ENCODE peak calls at places on chromosomes 13 and 19, in five cellular contexts. One of them, this sample, is unnamed.

GRCh38 chr19:10858204-10858828 is 10.1 kb downstream of the C19orf38 start:
- DNase-seq in ELR: peak
- DNase-seq in T-helper 1 cell: no peak
- DNase-seq in Ammon's horn: no peak
- DNase-seq in dorsolateral prefrontal cortex: no peak
- DNase-seq in this sample: no peak

GRCh38 chr19:37346091-37346490 is 24.8 kb upstream of the ZNF527 start:
- DNase-seq in ELR: no peak
- DNase-seq in T-helper 1 cell: no peak
- DNase-seq in Ammon's horn: no peak
- DNase-seq in dorsolateral prefrontal cortex: no peak
- DNase-seq in this sample: no peak

GRCh38 chr19:1513492-1514294 is 874 bp upstream of the ADAMTSL5 start:
- DNase-seq in ELR: peak
- DNase-seq in T-helper 1 cell: peak
- DNase-seq in Ammon's horn: no peak
- DNase-seq in dorsolateral prefrontal cortex: no peak
- DNase-seq in this sample: no peak

GRCh38 chr19:45477713-45478453 is 10.1 kb downstream of the FOSB start:
- DNase-seq in ELR: peak
- DNase-seq in T-helper 1 cell: no peak
- DNase-seq in Ammon's horn: no peak
- DNase-seq in dorsolateral prefrontal cortex: no peak
- DNase-seq in this sample: no peak

GRCh38 chr13:94154362-94154761 is 325.1 kb downstream of the DCT start:
- DNase-seq in ELR: no peak
- DNase-seq in T-helper 1 cell: no peak
- DNase-seq in Ammon's horn: peak
- DNase-seq in dorsolateral prefrontal cortex: no peak
- DNase-seq in this sample: no peak

GRCh38 chr19:29945433-29945832 is 3.4 kb downstream of the URI1 start:
- DNase-seq in ELR: no peak
- DNase-seq in T-helper 1 cell: no peak
- DNase-seq in Ammon's horn: no peak
- DNase-seq in dorsolateral prefrontal cortex: no peak
- DNase-seq in this sample: no peak

GRCh38 chr13:42398542-42398941 is 126.6 kb downstream of the AKAP11 start:
- DNase-seq in ELR: no peak
- DNase-seq in T-helper 1 cell: no peak
- DNase-seq in Ammon's horn: no peak
- DNase-seq in dorsolateral prefrontal cortex: no peak
- DNase-seq in this sample: no peak

GRCh38 chr19:29454109-29454508 is 71.7 kb upstream of the VSTM2B start:
- DNase-seq in ELR: no peak
- DNase-seq in T-helper 1 cell: no peak
- DNase-seq in Ammon's horn: no peak
- DNase-seq in dorsolateral prefrontal cortex: no peak
- DNase-seq in this sample: no peak

GRCh38 chr19:31383553-31383952 is 34.3 kb upstream of the TSHZ3 start:
- DNase-seq in ELR: no peak
- DNase-seq in T-helper 1 cell: no peak
- DNase-seq in Ammon's horn: no peak
- DNase-seq in dorsolateral prefrontal cortex: no peak
- DNase-seq in this sample: no peak

GRCh38 chr13:50081106-50081898 is 66.1 kb downstream of the KCNRG start:
- DNase-seq in ELR: peak
- DNase-seq in T-helper 1 cell: peak
- DNase-seq in Ammon's horn: peak
- DNase-seq in dorsolateral prefrontal cortex: peak
- DNase-seq in this sample: no peak

GRCh38 chr19:34733266-34733825 is 697 bp upstream of the ZNF181 start:
- DNase-seq in ELR: peak
- DNase-seq in T-helper 1 cell: no peak
- DNase-seq in Ammon's horn: no peak
- DNase-seq in dorsolateral prefrontal cortex: no peak
- DNase-seq in this sample: no peak

GRCh38 chr13:21050288-21051197 is 10.8 kb downstream of the LATS2 start:
- DNase-seq in ELR: peak
- DNase-seq in T-helper 1 cell: no peak
- DNase-seq in Ammon's horn: no peak
- DNase-seq in dorsolateral prefrontal cortex: no peak
- DNase-seq in this sample: no peak

GRCh38 chr13:78603240-78603947 is at the start of gene POU4F1:
- DNase-seq in ELR: no peak
- DNase-seq in T-helper 1 cell: no peak
- DNase-seq in Ammon's horn: peak
- DNase-seq in dorsolateral prefrontal cortex: no peak
- DNase-seq in this sample: no peak

GRCh38 chr19:15199652-15200574 is 882 bp downstream of the NOTCH3 start:
- DNase-seq in ELR: no peak
- DNase-seq in T-helper 1 cell: no peak
- DNase-seq in Ammon's horn: no peak
- DNase-seq in dorsolateral prefrontal cortex: no peak
- DNase-seq in this sample: no peak